ENCODE peak calls at places on chromosomes 6 and 20, in six cellular contexts. Z is Karpas-422, L is cardiac muscle cell, P is endothelial cell of umbilical vein, E is HCT116, R is neuronal stem cell. C is an unnamed sample. For H3K9me3, the result is how much of the 10 kb centered on the place peaks cover.

GRCh38 chr6:53055873-53056272 is 9.3 kb upstream of the FBXO9 start:
- DNase-seq in L (no peak), P (no peak), E (no peak), Z (no peak), R (no peak), C (no peak)

GRCh38 chr20:46216770-46217464 is 91.4 kb downstream of the CDH22 start:
- DNase-seq in R (no peak), Z (no peak), L (no peak), E (no peak), P (no peak), C (no peak)

GRCh38 chr6:65110031-65110430 is 597.0 kb downstream of the EYS start:
- DNase-seq in E (no peak), Z (no peak), R (no peak), P (no peak), L (no peak), C (no peak)

GRCh38 chr6:159919011-159919511 is 28.3 kb downstream of the MAS1 start:
- DNase-seq in R (no peak), P (no peak), Z (no peak), E (no peak), L (no peak), C (no peak)

GRCh38 chr6:40962241-40962640 is 76.8 kb downstream of the UNC5CL start:
- DNase-seq in P (peak), Z (no peak), R (no peak), L (no peak), E (peak), C (no peak)

GRCh38 chr20:36098364-36098763 is 56.2 kb upstream of the EPB41L1 start:
- DNase-seq in R (no peak), L (no peak), P (peak), E (no peak), Z (peak), C (no peak)

GRCh38 chr20:10609726-10610125 is 64.1 kb downstream of the JAG1 start:
- DNase-seq in E (no peak), L (no peak), P (peak), R (no peak), Z (no peak), C (no peak)

GRCh38 chr20:49790077-49790798 is 22.4 kb upstream of the SLC9A8 start:
- DNase-seq in E (no peak), L (no peak), Z (no peak), P (peak), R (no peak), C (no peak)

GRCh38 chr6:121533321-121533841 is 97.9 kb downstream of the GJA1 start:
- DNase-seq in E (no peak), L (no peak), R (no peak), Z (no peak), P (no peak), C (no peak)

GRCh38 chr20:63005862-63006564 is 751 bp downstream of the BHLHE23 start:
- DNase-seq in P (no peak), R (no peak), E (no peak), Z (no peak), L (peak), C (no peak)

GRCh38 chr20:47379433-47380150 is 23.1 kb upstream of the ZMYND8 start:
- DNase-seq in Z (peak), R (no peak), P (no peak), L (no peak), E (no peak), C (no peak)

GRCh38 chr6:19382676-19383075 is 454.5 kb upstream of the ID4 start:
- DNase-seq in E (no peak), Z (no peak), L (no peak), R (no peak), P (no peak), C (no peak)

GRCh38 chr6:19380287-19380686 is 456.9 kb upstream of the ID4 start:
- DNase-seq in E (no peak), R (no peak), P (no peak), L (no peak), Z (no peak), C (no peak)

GRCh38 chr6:19375613-19376012 is 461.6 kb upstream of the ID4 start:
- DNase-seq in E (no peak), R (no peak), Z (no peak), P (no peak), L (no peak), C (no peak)

GRCh38 chr6:19377722-19378121 is 459.4 kb upstream of the ID4 start:
- DNase-seq in E (no peak), Z (no peak), L (peak), P (no peak), R (no peak), C (no peak)
- H3K9me3 ChIP-seq in E (under half), Z (under half), L (under half), P (under half), R (under half), C (under half)

DNA sequence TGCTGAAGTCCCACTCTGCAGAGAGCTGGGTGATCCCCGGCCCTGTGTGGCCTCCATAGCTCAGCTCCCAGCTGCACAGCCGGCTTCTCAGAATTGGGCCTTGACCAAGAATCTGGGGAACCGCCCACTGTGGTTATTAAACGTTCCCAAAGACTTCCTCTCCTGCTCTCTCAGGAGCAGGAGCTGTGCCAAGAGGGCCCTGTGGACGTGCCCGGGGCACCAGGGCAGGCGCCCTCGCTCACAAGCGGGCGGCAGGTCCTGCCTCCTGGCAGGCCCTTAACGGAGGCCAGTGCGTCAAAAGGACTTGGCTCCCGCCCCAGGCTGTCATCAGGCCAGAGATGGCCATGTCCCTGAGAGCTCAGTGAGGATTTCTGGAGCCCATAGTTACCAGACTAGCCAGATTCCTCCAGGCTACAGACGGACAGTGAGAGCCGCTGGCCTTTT is 30.4 kb downstream of the ZC3H12D start:
- DNase-seq in R (no peak), L (no peak), Z (no peak), P (peak), E (no peak), C (no peak)
- H3K4me3 ChIP-seq in R (no peak), L (no peak), Z (no peak), P (no peak), E (no peak), C (no peak)

GRCh38 chr6:129646617-129647016 is 63.4 kb downstream of the ARHGAP18 start:
- DNase-seq in L (no peak), Z (no peak), E (no peak), P (no peak), R (no peak), C (no peak)

GRCh38 chr6:129646140-129646569 is 63.8 kb downstream of the ARHGAP18 start:
- DNase-seq in E (no peak), Z (no peak), R (no peak), L (no peak), P (no peak), C (no peak)

GRCh38 chr6:129644567-129645015 is 65.4 kb downstream of the ARHGAP18 start:
- DNase-seq in L (no peak), E (peak), R (no peak), P (peak), Z (no peak), C (no peak)

GRCh38 chr6:129647044-129647443 is 62.9 kb downstream of the ARHGAP18 start:
- DNase-seq in Z (no peak), R (no peak), L (no peak), P (no peak), E (no peak), C (no peak)

DNA sequence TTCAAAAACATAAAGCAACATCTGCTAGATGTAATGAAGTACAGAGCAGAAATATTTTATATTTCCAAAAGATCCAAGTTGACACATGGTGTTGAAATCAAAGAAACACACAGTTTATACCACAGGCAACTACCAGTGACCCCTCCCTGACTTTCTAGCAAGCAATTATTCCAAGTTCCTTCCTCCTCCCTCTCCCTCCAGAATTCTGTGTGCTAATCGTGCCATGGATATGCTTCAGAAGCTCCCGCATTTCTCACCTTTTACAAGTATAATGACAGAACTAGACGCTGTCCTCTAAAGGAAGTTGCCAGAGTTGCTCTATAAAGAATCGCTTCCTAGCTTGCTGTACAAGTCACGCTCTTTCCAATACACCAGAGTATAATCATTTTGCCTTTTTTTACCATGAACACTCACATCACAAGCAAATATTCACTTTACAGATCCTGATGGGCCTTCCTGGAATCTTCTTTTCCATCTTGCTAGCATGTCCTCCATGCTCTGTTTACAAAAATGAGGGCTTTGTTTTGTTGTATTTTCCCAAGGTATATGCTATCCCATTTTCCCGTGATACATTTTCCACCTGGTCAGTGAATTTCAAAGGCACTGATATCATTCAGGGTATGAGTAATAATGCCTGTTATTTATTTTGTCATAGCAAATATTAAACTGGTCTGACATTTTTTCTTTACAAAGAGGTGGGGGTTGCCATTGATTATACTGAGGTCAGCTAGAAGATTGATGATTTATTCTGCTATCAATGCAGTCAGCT is 64.4 kb downstream of the ARHGAP18 start:
- DNase-seq in P (peak), E (peak), L (no peak), R (no peak), Z (no peak), C (peak)
- H3K9me3 ChIP-seq in P (under half), E (under half), L (under half), R (under half), Z (under half), C (under half)

GRCh38 chr6:29130644-29131043 is 22.8 kb downstream of the OR2J3 start:
- DNase-seq in R (no peak), E (no peak), P (no peak), L (no peak), Z (no peak), C (no peak)

GRCh38 chr6:29131691-29132090 is 23.8 kb downstream of the OR2J3 start:
- DNase-seq in E (no peak), Z (no peak), R (no peak), L (no peak), P (no peak), C (no peak)

GRCh38 chr6:29129326-29130012 is 21.6 kb downstream of the OR2J3 start:
- DNase-seq in R (no peak), E (no peak), Z (no peak), P (no peak), L (no peak), C (no peak)
- H3K4me3 ChIP-seq in R (no peak), E (no peak), Z (no peak), P (no peak), L (no peak), C (no peak)

GRCh38 chr6:170301184-170301583 is 5.4 kb upstream of the FAM120B start:
- DNase-seq in P (no peak), R (no peak), E (no peak), Z (no peak), L (no peak), C (no peak)
- H3K9me3 ChIP-seq in P (under half), R (under half), E (under half), Z (under half), L (under half), C (under half)

DNA sequence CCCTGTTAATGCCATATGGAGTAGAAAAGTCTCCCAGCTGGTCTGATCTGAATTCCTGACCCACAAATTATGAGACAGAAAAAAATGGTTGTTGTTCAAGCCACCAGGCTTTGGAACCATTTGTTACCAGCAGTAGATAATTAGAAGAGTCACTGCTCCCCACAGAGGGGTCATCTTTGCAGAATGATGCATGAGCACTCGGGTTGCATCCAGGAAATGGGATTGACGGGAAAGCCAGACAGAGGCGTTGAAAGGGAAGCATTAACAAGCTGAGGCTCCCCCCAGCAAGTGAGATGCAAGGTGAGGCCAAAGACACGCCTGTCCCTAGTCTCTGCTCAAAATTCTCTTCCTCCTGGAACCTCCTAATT is 182.5 kb downstream of the SYNDIG1 start:
- DNase-seq in Z (no peak), R (no peak), P (no peak), E (no peak), L (no peak), C (no peak)
- H3K4me3 ChIP-seq in Z (no peak), R (no peak), P (no peak), E (no peak), L (no peak), C (no peak)

GRCh38 chr6:165232277-165232654 is 77.1 kb downstream of the C6orf118 start:
- DNase-seq in L (no peak), Z (no peak), E (no peak), R (no peak), P (no peak), C (no peak)
- H3K9me3 ChIP-seq in L (under half), Z (under half), E (under half), R (under half), P (under half), C (under half)

DNA sequence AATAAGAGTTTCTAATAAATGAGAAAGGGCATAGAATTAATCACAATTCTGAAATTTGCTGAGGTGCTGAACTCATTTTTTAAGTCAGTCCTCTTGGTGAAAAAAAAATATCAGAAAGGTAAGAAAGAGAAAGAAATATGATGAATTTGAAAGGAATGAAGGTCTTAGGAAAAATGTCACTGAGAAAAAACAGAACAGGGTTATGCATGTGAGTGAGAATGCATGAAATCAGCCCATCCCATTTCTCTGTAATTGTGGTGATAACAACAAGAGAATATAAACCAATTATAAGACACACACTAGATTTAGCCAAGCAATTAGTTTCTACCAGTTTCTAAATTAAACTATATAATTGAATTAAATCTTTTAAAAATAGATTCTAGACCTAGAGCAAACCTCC is 138.9 kb downstream of the TBX18 start:
- DNase-seq in P (no peak), L (no peak), R (no peak), Z (no peak), E (no peak), C (no peak)
- H3K4me3 ChIP-seq in P (no peak), L (no peak), R (no peak), Z (no peak), E (no peak), C (no peak)

DNA sequence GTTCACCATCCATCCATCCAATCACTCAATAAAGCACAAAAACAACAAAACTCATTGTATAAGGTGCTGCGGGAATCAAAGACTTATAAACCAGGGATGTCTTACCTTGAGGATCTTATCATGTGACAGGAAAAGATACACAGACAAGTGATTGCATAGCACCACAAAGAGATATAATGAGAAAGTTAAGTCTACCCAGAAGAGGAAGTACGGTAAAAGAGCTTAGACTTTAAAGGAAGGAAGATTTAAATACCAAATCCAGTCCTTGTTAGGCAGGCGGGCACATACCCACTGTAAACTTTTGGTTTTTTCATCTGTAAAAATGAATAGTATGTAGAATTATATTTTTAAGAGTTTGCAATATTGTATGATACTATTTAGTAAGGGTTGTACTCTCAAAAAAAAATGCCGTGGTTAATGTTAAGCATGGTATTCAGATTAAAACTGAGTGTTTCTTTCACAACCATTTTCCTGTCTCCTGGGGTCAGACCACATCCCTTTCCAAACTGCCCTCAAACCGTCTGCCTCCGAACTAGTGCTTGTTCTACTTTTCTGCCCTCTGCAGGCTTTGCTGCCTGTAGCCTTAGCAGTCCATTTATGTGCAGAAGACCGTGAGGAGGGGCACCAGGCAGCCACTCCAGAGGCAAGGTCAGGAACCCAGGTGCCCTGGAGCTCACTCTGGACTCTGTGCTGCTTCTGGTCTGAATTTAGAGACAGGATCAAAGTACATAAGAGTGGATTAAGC is 179.5 kb upstream of the SYNDIG1 start:
- DNase-seq in E (no peak), L (no peak), P (no peak), Z (peak), R (no peak), C (no peak)
- H3K9me3 ChIP-seq in E (under half), L (under half), P (under half), Z (under half), R (under half), C (under half)